ENCODE peak calls at places on chromosome 13, in seven cellular contexts. One of them, this sample, is unnamed.

GRCh38 chr13:33310245-33311038 is 24.9 kb upstream of the STARD13 start:
- DNase-seq in Calu3: no peak
- DNase-seq in glutamatergic neuron: no peak
- DNase-seq in cardiac muscle cell: no peak
- DNase-seq in WTC11: no peak
- DNase-seq in fibroblast of pulmonary artery: no peak
- DNase-seq in fibroblast of mammary gland: no peak
- DNase-seq in this sample: no peak

GRCh38 chr13:39417643-39418042 is 185.3 kb downstream of the LHFPL6 start:
- DNase-seq in WTC11: peak
- DNase-seq in fibroblast of mammary gland: peak
- DNase-seq in cardiac muscle cell: peak
- DNase-seq in glutamatergic neuron: no peak
- DNase-seq in Calu3: peak
- DNase-seq in fibroblast of pulmonary artery: peak
- DNase-seq in this sample: no peak

GRCh38 chr13:98454389-98454881 is 122.5 kb downstream of the STK24 start:
- DNase-seq in WTC11: no peak
- DNase-seq in glutamatergic neuron: no peak
- DNase-seq in Calu3: no peak
- DNase-seq in fibroblast of mammary gland: peak
- DNase-seq in fibroblast of pulmonary artery: peak
- DNase-seq in cardiac muscle cell: peak
- DNase-seq in this sample: no peak

GRCh38 chr13:105462981-105463380 is 1072.5 kb downstream of the EFNB2 start:
- DNase-seq in fibroblast of pulmonary artery: peak
- DNase-seq in Calu3: no peak
- DNase-seq in glutamatergic neuron: no peak
- DNase-seq in cardiac muscle cell: peak
- DNase-seq in WTC11: no peak
- DNase-seq in fibroblast of mammary gland: no peak
- DNase-seq in this sample: no peak

GRCh38 chr13:99984463-99985242 is 3.1 kb downstream of the ZIC2 start:
- DNase-seq in WTC11: peak
- DNase-seq in fibroblast of mammary gland: no peak
- DNase-seq in fibroblast of pulmonary artery: no peak
- DNase-seq in glutamatergic neuron: peak
- DNase-seq in cardiac muscle cell: no peak
- DNase-seq in Calu3: no peak
- DNase-seq in this sample: no peak

GRCh38 chr13:72850959-72851677 is 69.2 kb downstream of the PIBF1 start:
- DNase-seq in Calu3: no peak
- DNase-seq in fibroblast of pulmonary artery: no peak
- DNase-seq in fibroblast of mammary gland: no peak
- DNase-seq in cardiac muscle cell: no peak
- DNase-seq in WTC11: peak
- DNase-seq in glutamatergic neuron: no peak
- DNase-seq in this sample: no peak

GRCh38 chr13:80755925-80756324 is 415.0 kb upstream of the SPRY2 start:
- DNase-seq in cardiac muscle cell: no peak
- DNase-seq in fibroblast of pulmonary artery: no peak
- DNase-seq in Calu3: no peak
- DNase-seq in WTC11: no peak
- DNase-seq in glutamatergic neuron: no peak
- DNase-seq in fibroblast of mammary gland: no peak
- DNase-seq in this sample: no peak

GRCh38 chr13:113211774-113212173 is 2.4 kb downstream of the CUL4A start:
- DNase-seq in fibroblast of pulmonary artery: no peak
- DNase-seq in fibroblast of mammary gland: no peak
- DNase-seq in cardiac muscle cell: no peak
- DNase-seq in Calu3: no peak
- DNase-seq in WTC11: peak
- DNase-seq in glutamatergic neuron: peak
- DNase-seq in this sample: no peak

GRCh38 chr13:98201178-98201577 is 24.1 kb upstream of the RNF113B start:
- DNase-seq in glutamatergic neuron: no peak
- DNase-seq in fibroblast of mammary gland: no peak
- DNase-seq in fibroblast of pulmonary artery: no peak
- DNase-seq in cardiac muscle cell: no peak
- DNase-seq in WTC11: no peak
- DNase-seq in Calu3: no peak
- DNase-seq in this sample: no peak

GRCh38 chr13:98856983-98857382 is 104.5 kb upstream of the SLC15A1 start:
- DNase-seq in Calu3: no peak
- DNase-seq in WTC11: no peak
- DNase-seq in cardiac muscle cell: no peak
- DNase-seq in fibroblast of pulmonary artery: peak
- DNase-seq in fibroblast of mammary gland: no peak
- DNase-seq in glutamatergic neuron: no peak
- DNase-seq in this sample: no peak

GRCh38 chr13:37481005-37481857 is 117.3 kb downstream of the POSTN start:
- DNase-seq in fibroblast of mammary gland: peak
- DNase-seq in cardiac muscle cell: peak
- DNase-seq in glutamatergic neuron: no peak
- DNase-seq in Calu3: no peak
- DNase-seq in fibroblast of pulmonary artery: peak
- DNase-seq in WTC11: no peak
- DNase-seq in this sample: no peak

GRCh38 chr13:58919551-58919950 is 1244.2 kb downstream of the DIAPH3 start:
- DNase-seq in glutamatergic neuron: no peak
- DNase-seq in fibroblast of mammary gland: no peak
- DNase-seq in fibroblast of pulmonary artery: no peak
- DNase-seq in WTC11: no peak
- DNase-seq in Calu3: no peak
- DNase-seq in cardiac muscle cell: no peak
- DNase-seq in this sample: no peak

GRCh38 chr13:73040968-73041580 is 17.7 kb upstream of the KLF5 start:
- DNase-seq in fibroblast of pulmonary artery: no peak
- DNase-seq in glutamatergic neuron: no peak
- DNase-seq in Calu3: peak
- DNase-seq in WTC11: no peak
- DNase-seq in cardiac muscle cell: peak
- DNase-seq in fibroblast of mammary gland: no peak
- DNase-seq in this sample: no peak

GRCh38 chr13:98942485-98942884 is 35.4 kb downstream of the DOCK9 start:
- DNase-seq in fibroblast of mammary gland: no peak
- DNase-seq in WTC11: no peak
- DNase-seq in glutamatergic neuron: no peak
- DNase-seq in Calu3: no peak
- DNase-seq in fibroblast of pulmonary artery: no peak
- DNase-seq in cardiac muscle cell: no peak
- DNase-seq in this sample: no peak

GRCh38 chr13:23799945-23800344 is 89.3 kb downstream of the MIPEP start:
- DNase-seq in fibroblast of pulmonary artery: no peak
- DNase-seq in WTC11: no peak
- DNase-seq in fibroblast of mammary gland: peak
- DNase-seq in Calu3: no peak
- DNase-seq in glutamatergic neuron: no peak
- DNase-seq in cardiac muscle cell: peak
- DNase-seq in this sample: no peak

GRCh38 chr13:23678768-23679167 is 108.6 kb downstream of the TNFRSF19 start:
- DNase-seq in WTC11: no peak
- DNase-seq in glutamatergic neuron: no peak
- DNase-seq in cardiac muscle cell: no peak
- DNase-seq in Calu3: no peak
- DNase-seq in fibroblast of pulmonary artery: no peak
- DNase-seq in fibroblast of mammary gland: no peak
- DNase-seq in this sample: no peak

GRCh38 chr13:35824825-35825224 is 306.4 kb downstream of the DCLK1 start:
- DNase-seq in glutamatergic neuron: no peak
- DNase-seq in cardiac muscle cell: no peak
- DNase-seq in fibroblast of pulmonary artery: no peak
- DNase-seq in WTC11: no peak
- DNase-seq in Calu3: no peak
- DNase-seq in fibroblast of mammary gland: no peak
- DNase-seq in this sample: no peak

GRCh38 chr13:35830850-35831450 is 300.2 kb downstream of the DCLK1 start:
- DNase-seq in glutamatergic neuron: no peak
- DNase-seq in Calu3: no peak
- DNase-seq in cardiac muscle cell: no peak
- DNase-seq in fibroblast of mammary gland: no peak
- DNase-seq in WTC11: no peak
- DNase-seq in fibroblast of pulmonary artery: no peak
- DNase-seq in this sample: no peak

GRCh38 chr13:35824395-35824794 is 306.8 kb downstream of the DCLK1 start:
- DNase-seq in cardiac muscle cell: no peak
- DNase-seq in WTC11: no peak
- DNase-seq in fibroblast of pulmonary artery: no peak
- DNase-seq in fibroblast of mammary gland: no peak
- DNase-seq in Calu3: no peak
- DNase-seq in glutamatergic neuron: no peak
- DNase-seq in this sample: no peak

GRCh38 chr13:35822666-35823065 is 308.5 kb downstream of the DCLK1 start:
- DNase-seq in fibroblast of mammary gland: no peak
- DNase-seq in fibroblast of pulmonary artery: no peak
- DNase-seq in Calu3: no peak
- DNase-seq in glutamatergic neuron: no peak
- DNase-seq in cardiac muscle cell: no peak
- DNase-seq in WTC11: no peak
- DNase-seq in this sample: no peak

GRCh38 chr13:35826626-35827254 is 304.4 kb downstream of the DCLK1 start:
- DNase-seq in fibroblast of mammary gland: no peak
- DNase-seq in cardiac muscle cell: no peak
- DNase-seq in WTC11: peak
- DNase-seq in fibroblast of pulmonary artery: no peak
- DNase-seq in glutamatergic neuron: no peak
- DNase-seq in Calu3: peak
- DNase-seq in this sample: no peak
- TF ChIP-seq CTCF in fibroblast of mammary gland: peak
- TF ChIP-seq CTCF in cardiac muscle cell: peak
- TF ChIP-seq CTCF in WTC11: peak
- TF ChIP-seq CTCF in fibroblast of pulmonary artery: peak
- TF ChIP-seq CTCF in glutamatergic neuron: peak
- TF ChIP-seq CTCF in Calu3: no peak
- TF ChIP-seq CTCF in this sample: peak

GRCh38 chr13:31867709-31868108 is 128.4 kb downstream of the RXFP2 start:
- DNase-seq in fibroblast of pulmonary artery: no peak
- DNase-seq in fibroblast of mammary gland: no peak
- DNase-seq in WTC11: no peak
- DNase-seq in cardiac muscle cell: no peak
- DNase-seq in Calu3: no peak
- DNase-seq in glutamatergic neuron: no peak
- DNase-seq in this sample: no peak
- TF ChIP-seq CTCF in fibroblast of pulmonary artery: no peak
- TF ChIP-seq CTCF in fibroblast of mammary gland: no peak
- TF ChIP-seq CTCF in WTC11: no peak
- TF ChIP-seq CTCF in cardiac muscle cell: no peak
- TF ChIP-seq CTCF in Calu3: no peak
- TF ChIP-seq CTCF in glutamatergic neuron: no peak
- TF ChIP-seq CTCF in this sample: no peak

GRCh38 chr13:102089177-102089576 is 312.7 kb downstream of the FGF14 start:
- DNase-seq in fibroblast of pulmonary artery: no peak
- DNase-seq in Calu3: no peak
- DNase-seq in fibroblast of mammary gland: peak
- DNase-seq in WTC11: no peak
- DNase-seq in glutamatergic neuron: no peak
- DNase-seq in cardiac muscle cell: no peak
- DNase-seq in this sample: no peak
- TF ChIP-seq CTCF in fibroblast of pulmonary artery: no peak
- TF ChIP-seq CTCF in Calu3: no peak
- TF ChIP-seq CTCF in fibroblast of mammary gland: peak
- TF ChIP-seq CTCF in WTC11: no peak
- TF ChIP-seq CTCF in glutamatergic neuron: no peak
- TF ChIP-seq CTCF in cardiac muscle cell: no peak
- TF ChIP-seq CTCF in this sample: peak

DNA sequence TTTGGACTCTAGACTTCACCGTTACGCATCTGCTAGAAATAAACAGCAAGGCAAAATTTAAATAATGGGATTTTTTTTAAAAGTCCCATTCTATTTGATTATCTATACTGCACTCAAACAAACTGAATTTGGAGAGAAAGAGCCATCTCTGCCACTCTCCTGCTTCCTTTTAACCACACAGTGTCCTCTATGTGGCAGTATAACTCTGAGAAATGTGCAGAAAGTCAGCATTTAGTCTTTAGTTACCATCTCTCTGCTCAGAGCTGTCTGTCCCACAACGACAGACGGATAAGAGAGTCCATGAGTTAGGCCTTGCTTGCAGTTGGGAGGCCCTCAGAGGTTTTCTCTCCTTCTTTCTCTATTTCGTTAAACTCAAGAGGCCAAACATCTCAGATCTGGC is 21.2 kb downstream of the CCNA1 start:
- DNase-seq in glutamatergic neuron: no peak
- DNase-seq in fibroblast of pulmonary artery: peak
- DNase-seq in fibroblast of mammary gland: peak
- DNase-seq in cardiac muscle cell: peak
- DNase-seq in Calu3: no peak
- DNase-seq in WTC11: no peak
- DNase-seq in this sample: no peak
- TF ChIP-seq CTCF in glutamatergic neuron: no peak
- TF ChIP-seq CTCF in fibroblast of pulmonary artery: peak
- TF ChIP-seq CTCF in fibroblast of mammary gland: peak
- TF ChIP-seq CTCF in cardiac muscle cell: peak
- TF ChIP-seq CTCF in Calu3: no peak
- TF ChIP-seq CTCF in WTC11: no peak
- TF ChIP-seq CTCF in this sample: peak

GRCh38 chr13:29924482-29924884 is 74.1 kb upstream of the UBL3 start:
- DNase-seq in cardiac muscle cell: peak
- DNase-seq in glutamatergic neuron: no peak
- DNase-seq in fibroblast of mammary gland: peak
- DNase-seq in WTC11: no peak
- DNase-seq in fibroblast of pulmonary artery: peak
- DNase-seq in Calu3: no peak
- DNase-seq in this sample: no peak
- TF ChIP-seq CTCF in cardiac muscle cell: no peak
- TF ChIP-seq CTCF in glutamatergic neuron: peak
- TF ChIP-seq CTCF in fibroblast of mammary gland: no peak
- TF ChIP-seq CTCF in WTC11: no peak
- TF ChIP-seq CTCF in fibroblast of pulmonary artery: no peak
- TF ChIP-seq CTCF in Calu3: no peak
- TF ChIP-seq CTCF in this sample: no peak

GRCh38 chr13:67736646-67737420 is 506.7 kb upstream of the PCDH9 start:
- DNase-seq in glutamatergic neuron: peak
- DNase-seq in WTC11: peak
- DNase-seq in fibroblast of mammary gland: peak
- DNase-seq in fibroblast of pulmonary artery: peak
- DNase-seq in Calu3: no peak
- DNase-seq in cardiac muscle cell: peak
- DNase-seq in this sample: no peak
- TF ChIP-seq CTCF in glutamatergic neuron: peak
- TF ChIP-seq CTCF in WTC11: no peak
- TF ChIP-seq CTCF in fibroblast of mammary gland: peak
- TF ChIP-seq CTCF in fibroblast of pulmonary artery: peak
- TF ChIP-seq CTCF in Calu3: no peak
- TF ChIP-seq CTCF in cardiac muscle cell: no peak
- TF ChIP-seq CTCF in this sample: peak

DNA sequence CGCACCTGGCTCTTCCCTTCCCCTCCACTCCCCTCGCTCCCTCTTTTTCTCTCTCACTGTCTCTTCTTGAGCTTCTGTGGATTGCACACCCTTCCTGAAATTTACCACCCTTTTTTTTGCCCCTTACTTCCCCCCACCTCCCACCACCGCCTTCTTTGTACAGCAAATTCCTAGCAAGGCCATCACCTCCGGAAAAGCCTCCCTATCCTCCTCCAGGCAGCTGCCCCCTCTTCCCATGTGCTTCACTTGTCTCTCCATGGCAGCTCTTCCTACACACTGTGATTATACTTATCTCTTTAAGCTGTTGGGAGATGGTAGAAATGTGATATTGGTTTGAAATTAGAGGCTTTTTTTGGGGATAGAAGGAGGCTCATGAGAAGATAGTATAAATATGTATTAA is 28.3 kb upstream of the KCTD4 start:
- DNase-seq in glutamatergic neuron: no peak
- DNase-seq in Calu3: no peak
- DNase-seq in cardiac muscle cell: peak
- DNase-seq in fibroblast of pulmonary artery: peak
- DNase-seq in fibroblast of mammary gland: no peak
- DNase-seq in WTC11: no peak
- DNase-seq in this sample: no peak
- TF ChIP-seq CTCF in glutamatergic neuron: no peak
- TF ChIP-seq CTCF in Calu3: no peak
- TF ChIP-seq CTCF in cardiac muscle cell: no peak
- TF ChIP-seq CTCF in fibroblast of pulmonary artery: no peak
- TF ChIP-seq CTCF in fibroblast of mammary gland: no peak
- TF ChIP-seq CTCF in WTC11: no peak
- TF ChIP-seq CTCF in this sample: no peak

This sample was measured in D721Med.